ENCODE peak calls at places on chromosomes 13 and 19, in six cellular contexts. One of them, this sample, is unnamed.

GRCh38 chr19:6674868-6675305 is 4.9 kb upstream of the TNFSF14 start:
- DNase-seq in CD8-positive, alpha-beta T cell: peak; percentile 78
- DNase-seq in LNCaP clone FGC: no peak
- DNase-seq in AG09319: peak; percentile 12
- DNase-seq in hepatic stellate cell: peak; percentile 59
- DNase-seq in activated T-cell treated with anti-CD3 and anti-CD28 coated beads for 1 hour: peak; percentile 76
- DNase-seq in this sample: peak; percentile 57

GRCh38 chr13:20955496-20955895 is 53.0 kb upstream of the XPO4 start:
- DNase-seq in CD8-positive, alpha-beta T cell: no peak
- DNase-seq in LNCaP clone FGC: no peak
- DNase-seq in AG09319: no peak
- DNase-seq in hepatic stellate cell: no peak
- DNase-seq in activated T-cell treated with anti-CD3 and anti-CD28 coated beads for 1 hour: no peak
- DNase-seq in this sample: no peak

GRCh38 chr19:703651-704446 is 4.9 kb upstream of the PALM start:
- DNase-seq in CD8-positive, alpha-beta T cell: peak; percentile 52
- DNase-seq in LNCaP clone FGC: no peak
- DNase-seq in AG09319: no peak
- DNase-seq in hepatic stellate cell: no peak
- DNase-seq in activated T-cell treated with anti-CD3 and anti-CD28 coated beads for 1 hour: peak; percentile 48
- DNase-seq in this sample: peak; percentile 79

GRCh38 chr13:46526763-46527162 is 26.2 kb upstream of the LRCH1 start:
- DNase-seq in CD8-positive, alpha-beta T cell: no peak
- DNase-seq in LNCaP clone FGC: no peak
- DNase-seq in AG09319: no peak
- DNase-seq in hepatic stellate cell: no peak
- DNase-seq in activated T-cell treated with anti-CD3 and anti-CD28 coated beads for 1 hour: no peak
- DNase-seq in this sample: no peak

GRCh38 chr13:43058318-43058674 is 34.9 kb downstream of the DNAJC15 start:
- DNase-seq in CD8-positive, alpha-beta T cell: no peak
- DNase-seq in LNCaP clone FGC: no peak
- DNase-seq in AG09319: peak; percentile 53
- DNase-seq in hepatic stellate cell: no peak
- DNase-seq in activated T-cell treated with anti-CD3 and anti-CD28 coated beads for 1 hour: no peak
- DNase-seq in this sample: peak; percentile 39

GRCh38 chr13:30880756-30881155 is 25.3 kb upstream of the MEDAG start:
- DNase-seq in CD8-positive, alpha-beta T cell: no peak
- DNase-seq in LNCaP clone FGC: no peak
- DNase-seq in AG09319: peak; percentile 71
- DNase-seq in hepatic stellate cell: peak; percentile 72
- DNase-seq in activated T-cell treated with anti-CD3 and anti-CD28 coated beads for 1 hour: no peak
- DNase-seq in this sample: peak; percentile 47

GRCh38 chr13:59261928-59262488 is 901.7 kb downstream of the DIAPH3 start:
- DNase-seq in CD8-positive, alpha-beta T cell: no peak
- DNase-seq in LNCaP clone FGC: no peak
- DNase-seq in AG09319: no peak
- DNase-seq in hepatic stellate cell: no peak
- DNase-seq in activated T-cell treated with anti-CD3 and anti-CD28 coated beads for 1 hour: no peak
- DNase-seq in this sample: peak; percentile 28

GRCh38 chr19:19033426-19034203 is at the start of the genes ARMC6 and SUGP2:
- DNase-seq in CD8-positive, alpha-beta T cell: peak; percentile 89
- DNase-seq in LNCaP clone FGC: peak; percentile 35
- DNase-seq in AG09319: peak; percentile 60
- DNase-seq in hepatic stellate cell: peak; percentile 98
- DNase-seq in activated T-cell treated with anti-CD3 and anti-CD28 coated beads for 1 hour: peak; percentile 83
- DNase-seq in this sample: peak; percentile 99

GRCh38 chr19:6115992-6116391 is 5.7 kb upstream of the RFX2 start:
- DNase-seq in CD8-positive, alpha-beta T cell: no peak
- DNase-seq in LNCaP clone FGC: no peak
- DNase-seq in AG09319: no peak
- DNase-seq in hepatic stellate cell: no peak
- DNase-seq in activated T-cell treated with anti-CD3 and anti-CD28 coated beads for 1 hour: no peak
- DNase-seq in this sample: no peak

GRCh38 chr19:28609944-28610343 is 603.0 kb downstream of the UQCRFS1 start:
- DNase-seq in CD8-positive, alpha-beta T cell: no peak
- DNase-seq in LNCaP clone FGC: no peak
- DNase-seq in AG09319: no peak
- DNase-seq in hepatic stellate cell: no peak
- DNase-seq in activated T-cell treated with anti-CD3 and anti-CD28 coated beads for 1 hour: no peak
- DNase-seq in this sample: no peak

GRCh38 chr13:24802074-24802473 is 38.1 kb downstream of the RNF17 start:
- DNase-seq in CD8-positive, alpha-beta T cell: no peak
- DNase-seq in LNCaP clone FGC: no peak
- DNase-seq in AG09319: no peak
- DNase-seq in hepatic stellate cell: no peak
- DNase-seq in activated T-cell treated with anti-CD3 and anti-CD28 coated beads for 1 hour: no peak
- DNase-seq in this sample: no peak

GRCh38 chr19:10872551-10873107 is 1.3 kb downstream of the CARM1 start:
- DNase-seq in CD8-positive, alpha-beta T cell: no peak
- DNase-seq in LNCaP clone FGC: no peak
- DNase-seq in AG09319: no peak
- DNase-seq in hepatic stellate cell: no peak
- DNase-seq in activated T-cell treated with anti-CD3 and anti-CD28 coated beads for 1 hour: no peak
- DNase-seq in this sample: no peak

GRCh38 chr13:43023244-43023931 is at the start of gene DNAJC15:
- DNase-seq in CD8-positive, alpha-beta T cell: peak; percentile 71
- DNase-seq in LNCaP clone FGC: no peak
- DNase-seq in AG09319: no peak
- DNase-seq in hepatic stellate cell: peak; percentile 54
- DNase-seq in activated T-cell treated with anti-CD3 and anti-CD28 coated beads for 1 hour: peak; percentile 69
- DNase-seq in this sample: peak; percentile 54

GRCh38 chr13:90968510-90968909 is 379.0 kb upstream of the MIR17HG start:
- DNase-seq in CD8-positive, alpha-beta T cell: no peak
- DNase-seq in LNCaP clone FGC: peak; percentile 25
- DNase-seq in AG09319: no peak
- DNase-seq in hepatic stellate cell: no peak
- DNase-seq in activated T-cell treated with anti-CD3 and anti-CD28 coated beads for 1 hour: no peak
- DNase-seq in this sample: peak; percentile 23

GRCh38 chr19:21483589-21484170 is 21.7 kb upstream of the ZNF429 start:
- DNase-seq in CD8-positive, alpha-beta T cell: peak; percentile 56
- DNase-seq in LNCaP clone FGC: peak; percentile 19
- DNase-seq in AG09319: no peak
- DNase-seq in hepatic stellate cell: no peak
- DNase-seq in activated T-cell treated with anti-CD3 and anti-CD28 coated beads for 1 hour: peak; percentile 61
- DNase-seq in this sample: no peak